ENCODE peak calls at places on chromosomes 12 and 14, in nine cellular contexts. F is NCI-H345; Z is kidney epithelial cell; X is activated CD4-positive, alpha-beta T cell treated with anti-CD3 and anti-CD28 coated beads for 1 hour; N is GM04504; P is NCI-H774; Q is stimulated activated CD4-positive, alpha-beta T cell treated with anti-CD3 and anti-CD28 coated beads, TNF-alpha, amount 100 ng/mL, for 1 hour; J is effector CD8-positive, alpha-beta T cell; V is LoVo. B is an unnamed sample.

GRCh38 chr12:64737539-64737938 is 21.7 kb downstream of the GNS start:
- DNase-seq in X (no peak), P (peak; percentile 6), N (no peak), J (no peak), V (no peak), F (peak; percentile 3), Z (no peak), Q (no peak), B (no peak)

GRCh38 chr12:46675736-46676135 is 150.1 kb downstream of the SLC38A4 start:
- DNase-seq in N (no peak), Q (no peak), V (peak; percentile 46), X (no peak), P (peak; percentile 6), J (no peak), Z (no peak), F (no peak), B (no peak)

GRCh38 chr12:46268617-46269428 is at the start of gene SLC38A1:
- DNase-seq in N (peak; percentile 57), Z (no peak), X (peak; percentile 83), F (peak; percentile 62), J (peak; percentile 75), V (peak; percentile 94), P (peak; percentile 92), Q (peak; percentile 78), B (peak; percentile 29)

GRCh38 chr14:33733721-33734120 is 217.2 kb downstream of the EGLN3 start:
- DNase-seq in P (no peak), N (no peak), Z (no peak), V (no peak), Q (no peak), F (no peak), J (no peak), X (no peak), B (no peak)

GRCh38 chr14:72439707-72440106 is 454.2 kb downstream of the DPF3 start:
- DNase-seq in N (no peak), J (no peak), F (no peak), Z (no peak), V (no peak), Q (no peak), P (no peak), X (no peak), B (no peak)

GRCh38 chr12:33486058-33486457 is 46.4 kb upstream of the SYT10 start:
- DNase-seq in Z (no peak), N (no peak), X (no peak), V (peak; percentile 63), Q (no peak), P (no peak), J (no peak), F (no peak), B (no peak)

GRCh38 chr12:130288201-130288600 is 49.5 kb upstream of the PIWIL1 start:
- DNase-seq in N (no peak), X (no peak), V (no peak), Q (no peak), F (no peak), J (no peak), P (no peak), Z (no peak), B (no peak)

GRCh38 chr14:88078525-88078924 is 73.6 kb downstream of the GPR65 start:
- DNase-seq in Z (no peak), F (no peak), N (no peak), Q (no peak), J (no peak), X (no peak), P (no peak), V (no peak), B (no peak)

GRCh38 chr14:87898301-87898700 is 94.7 kb downstream of the GALC start:
- DNase-seq in Q (no peak), P (no peak), X (no peak), Z (no peak), N (no peak), J (no peak), F (no peak), V (no peak), B (no peak)

GRCh38 chr14:52599974-52600373 is 47.3 kb downstream of the GPR137C start:
- DNase-seq in Q (no peak), J (no peak), P (no peak), V (no peak), X (no peak), N (no peak), F (no peak), Z (no peak), B (no peak)

GRCh38 chr14:87989613-87990299 is 3.2 kb downstream of the GALC start:
- DNase-seq in Q (no peak), X (no peak), V (peak; percentile 32), F (no peak), Z (no peak), P (no peak), J (no peak), N (no peak), B (no peak)

GRCh38 chr12:10363922-10364838 is 25.7 kb downstream of the KLRK1 start:
- DNase-seq in P (peak; percentile 67), Q (no peak), V (peak; percentile 39), F (peak; percentile 60), X (no peak), Z (no peak), N (peak; percentile 17), J (no peak), B (no peak)

GRCh38 chr12:66859751-66860440 is 181.0 kb upstream of the GRIP1 start:
- DNase-seq in P (no peak), J (no peak), N (no peak), Z (no peak), Q (no peak), V (no peak), X (no peak), F (no peak), B (no peak)

GRCh38 chr12:49296836-49297694 is 2.1 kb downstream of the PRPH start:
- DNase-seq in P (peak; percentile 65), V (peak; percentile 76), X (no peak), Z (no peak), N (no peak), Q (no peak), J (no peak), F (peak; percentile 11), B (no peak)

GRCh38 chr12:113165521-113166450 is 16.3 kb downstream of the CFAP73 start:
- DNase-seq in F (no peak), J (no peak), X (no peak), N (no peak), V (no peak), Z (no peak), Q (no peak), P (no peak), B (no peak)